ENCODE peak calls at places on chromosome 12, in ten cellular contexts. One of them, this sample, is unnamed.

GRCh38 chr12:121224591-121224990 is 14.7 kb downstream of the P2RX4 start:
- DNase-seq in neural crest cell: no peak
- DNase-seq in retina: no peak
- DNase-seq in islet precursor cell: no peak
- DNase-seq in GM12892: no peak
- DNase-seq in activated naive CD4-positive, alpha-beta T cell treated with Interleukin-2 at 50 U/mL for 16 hours: peak; percentile 44
- DNase-seq in ACHN: no peak
- DNase-seq in AG08395: no peak
- DNase-seq in activated CD4-positive, alpha-beta T cell treated with anti-CD3 and anti-CD28 coated beads for 48 hours: peak; percentile 36
- DNase-seq in GOT3: no peak
- DNase-seq in this sample: no peak

GRCh38 chr12:15520083-15520482 is 197.8 kb downstream of the PTPRO start:
- DNase-seq in neural crest cell: no peak
- DNase-seq in retina: peak; percentile 19
- DNase-seq in islet precursor cell: no peak
- DNase-seq in GM12892: no peak
- DNase-seq in activated naive CD4-positive, alpha-beta T cell treated with Interleukin-2 at 50 U/mL for 16 hours: no peak
- DNase-seq in ACHN: no peak
- DNase-seq in AG08395: no peak
- DNase-seq in activated CD4-positive, alpha-beta T cell treated with anti-CD3 and anti-CD28 coated beads for 48 hours: no peak
- DNase-seq in GOT3: no peak
- DNase-seq in this sample: no peak

GRCh38 chr12:21248679-21249078 is 86.0 kb downstream of the SLCO1A2 start:
- DNase-seq in neural crest cell: no peak
- DNase-seq in retina: no peak
- DNase-seq in islet precursor cell: no peak
- DNase-seq in GM12892: no peak
- DNase-seq in activated naive CD4-positive, alpha-beta T cell treated with Interleukin-2 at 50 U/mL for 16 hours: no peak
- DNase-seq in ACHN: peak; percentile 62
- DNase-seq in AG08395: no peak
- DNase-seq in activated CD4-positive, alpha-beta T cell treated with anti-CD3 and anti-CD28 coated beads for 48 hours: no peak
- DNase-seq in GOT3: no peak
- DNase-seq in this sample: no peak

GRCh38 chr12:62711626-62712305 is 223.2 kb downstream of the PPM1H start:
- DNase-seq in neural crest cell: peak; percentile 53
- DNase-seq in retina: peak; percentile 90
- DNase-seq in islet precursor cell: no peak
- DNase-seq in GM12892: no peak
- DNase-seq in activated naive CD4-positive, alpha-beta T cell treated with Interleukin-2 at 50 U/mL for 16 hours: no peak
- DNase-seq in ACHN: peak; percentile 47
- DNase-seq in AG08395: no peak
- DNase-seq in activated CD4-positive, alpha-beta T cell treated with anti-CD3 and anti-CD28 coated beads for 48 hours: no peak
- DNase-seq in GOT3: no peak
- DNase-seq in this sample: peak; percentile 59

GRCh38 chr12:127479256-127479655 is 787.7 kb upstream of the TMEM132C start:
- DNase-seq in neural crest cell: no peak
- DNase-seq in retina: peak; percentile 10
- DNase-seq in islet precursor cell: no peak
- DNase-seq in GM12892: no peak
- DNase-seq in activated naive CD4-positive, alpha-beta T cell treated with Interleukin-2 at 50 U/mL for 16 hours: no peak
- DNase-seq in ACHN: no peak
- DNase-seq in AG08395: peak; percentile 44
- DNase-seq in activated CD4-positive, alpha-beta T cell treated with anti-CD3 and anti-CD28 coated beads for 48 hours: no peak
- DNase-seq in GOT3: no peak
- DNase-seq in this sample: no peak

GRCh38 chr12:1812650-1813302 is 7.6 kb upstream of the LRTM2 start:
- DNase-seq in neural crest cell: no peak
- DNase-seq in retina: no peak
- DNase-seq in islet precursor cell: no peak
- DNase-seq in GM12892: no peak
- DNase-seq in activated naive CD4-positive, alpha-beta T cell treated with Interleukin-2 at 50 U/mL for 16 hours: no peak
- DNase-seq in ACHN: peak; percentile 46
- DNase-seq in AG08395: peak; percentile 33
- DNase-seq in activated CD4-positive, alpha-beta T cell treated with anti-CD3 and anti-CD28 coated beads for 48 hours: no peak
- DNase-seq in GOT3: no peak
- DNase-seq in this sample: no peak

GRCh38 chr12:128823216-128823915 is 392 bp downstream of the SLC15A4 start:
- DNase-seq in neural crest cell: peak; percentile 7
- DNase-seq in retina: peak; percentile 70
- DNase-seq in islet precursor cell: peak; percentile 88
- DNase-seq in GM12892: no peak
- DNase-seq in activated naive CD4-positive, alpha-beta T cell treated with Interleukin-2 at 50 U/mL for 16 hours: no peak
- DNase-seq in ACHN: no peak
- DNase-seq in AG08395: no peak
- DNase-seq in activated CD4-positive, alpha-beta T cell treated with anti-CD3 and anti-CD28 coated beads for 48 hours: peak; percentile 21
- DNase-seq in GOT3: no peak
- DNase-seq in this sample: peak; percentile 50

GRCh38 chr12:6294156-6294532 is 16.3 kb upstream of the PLEKHG6 start:
- DNase-seq in neural crest cell: no peak
- DNase-seq in retina: no peak
- DNase-seq in islet precursor cell: no peak
- DNase-seq in GM12892: no peak
- DNase-seq in activated naive CD4-positive, alpha-beta T cell treated with Interleukin-2 at 50 U/mL for 16 hours: no peak
- DNase-seq in ACHN: no peak
- DNase-seq in AG08395: no peak
- DNase-seq in activated CD4-positive, alpha-beta T cell treated with anti-CD3 and anti-CD28 coated beads for 48 hours: no peak
- DNase-seq in GOT3: no peak
- DNase-seq in this sample: no peak

GRCh38 chr12:120598674-120599463 is 17.7 kb upstream of the POP5 start:
- DNase-seq in neural crest cell: no peak
- DNase-seq in retina: no peak
- DNase-seq in islet precursor cell: peak; percentile 83
- DNase-seq in GM12892: no peak
- DNase-seq in activated naive CD4-positive, alpha-beta T cell treated with Interleukin-2 at 50 U/mL for 16 hours: no peak
- DNase-seq in ACHN: peak; percentile 87
- DNase-seq in AG08395: peak; percentile 68
- DNase-seq in activated CD4-positive, alpha-beta T cell treated with anti-CD3 and anti-CD28 coated beads for 48 hours: no peak
- DNase-seq in GOT3: no peak
- DNase-seq in this sample: no peak

GRCh38 chr12:89597770-89598169 is 71.9 kb upstream of the POC1B start:
- DNase-seq in neural crest cell: no peak
- DNase-seq in retina: no peak
- DNase-seq in islet precursor cell: no peak
- DNase-seq in GM12892: no peak
- DNase-seq in activated naive CD4-positive, alpha-beta T cell treated with Interleukin-2 at 50 U/mL for 16 hours: no peak
- DNase-seq in ACHN: no peak
- DNase-seq in AG08395: no peak
- DNase-seq in activated CD4-positive, alpha-beta T cell treated with anti-CD3 and anti-CD28 coated beads for 48 hours: no peak
- DNase-seq in GOT3: no peak
- DNase-seq in this sample: no peak